ENCODE peak calls at places on chromosome 2, in ten cellular contexts. S, D, O, K, U, C, L, G, Q and W are unnamed samples.

GRCh38 chr2:160516547-160517365 is 23.1 kb upstream of the RBMS1 start:
- ATAC-seq in S (no peak), D (no peak), O (no peak), K (no peak), U (peak; percentile 60), C (no peak), L (no peak), G (no peak), Q (no peak), W (no peak)

GRCh38 chr2:63617360-63617759 is 28.6 kb downstream of the MDH1 start:
- ATAC-seq in S (no peak), D (no peak), O (no peak), K (no peak), U (no peak), C (no peak), L (no peak), G (no peak), Q (no peak), W (no peak)

GRCh38 chr2:201396595-201396994 is 39.5 kb upstream of the FLACC1 start:
- ATAC-seq in S (no peak), D (no peak), O (no peak), K (no peak), U (no peak), C (peak; percentile 92), L (no peak), G (no peak), Q (no peak), W (no peak)

GRCh38 chr2:231933916-231934401 is 7.8 kb upstream of the NPPC start:
- ATAC-seq in S (no peak), D (no peak), O (no peak), K (no peak), U (peak; percentile 54), C (no peak), L (peak; percentile 41), G (no peak), Q (no peak), W (no peak)

GRCh38 chr2:127083819-127084503 is 23.0 kb downstream of the BIN1 start:
- ATAC-seq in S (peak; percentile 70), D (no peak), O (no peak), K (peak; percentile 53), U (peak; percentile 50), C (no peak), L (no peak), G (peak; percentile 62), Q (peak; percentile 13), W (peak; percentile 80)

GRCh38 chr2:134976074-134976702 is 57.6 kb downstream of the CCNT2 start:
- ATAC-seq in S (no peak), D (no peak), O (peak; percentile 51), K (no peak), U (peak; percentile 65), C (no peak), L (peak; percentile 59), G (no peak), Q (no peak), W (no peak)

GRCh38 chr2:173124441-173124840 is 48.8 kb downstream of the MAP3K20 start:
- ATAC-seq in S (no peak), D (peak; percentile 46), O (no peak), K (peak; percentile 54), U (peak; percentile 71), C (no peak), L (no peak), G (no peak), Q (no peak), W (no peak)

GRCh38 chr2:238169021-238169707 is 10.4 kb downstream of the ERFE start:
- ATAC-seq in S (peak; percentile 61), D (peak; percentile 7), O (peak; percentile 40), K (peak; percentile 58), U (peak; percentile 42), C (no peak), L (no peak), G (peak; percentile 37), Q (peak; percentile 72), W (peak; percentile 69)

GRCh38 chr2:167733750-167734149 is 513.6 kb downstream of the STK39 start:
- ATAC-seq in S (no peak), D (no peak), O (no peak), K (no peak), U (no peak), C (no peak), L (peak; percentile 63), G (peak; percentile 87), Q (no peak), W (no peak)

GRCh38 chr2:167726788-167727187 is 520.6 kb downstream of the STK39 start:
- ATAC-seq in S (no peak), D (no peak), O (no peak), K (no peak), U (no peak), C (no peak), L (no peak), G (no peak), Q (no peak), W (no peak)

GRCh38 chr2:167729911-167730310 is 517.5 kb downstream of the STK39 start:
- ATAC-seq in S (no peak), D (no peak), O (no peak), K (no peak), U (peak; percentile 49), C (no peak), L (no peak), G (peak; percentile 42), Q (no peak), W (no peak)

DNA sequence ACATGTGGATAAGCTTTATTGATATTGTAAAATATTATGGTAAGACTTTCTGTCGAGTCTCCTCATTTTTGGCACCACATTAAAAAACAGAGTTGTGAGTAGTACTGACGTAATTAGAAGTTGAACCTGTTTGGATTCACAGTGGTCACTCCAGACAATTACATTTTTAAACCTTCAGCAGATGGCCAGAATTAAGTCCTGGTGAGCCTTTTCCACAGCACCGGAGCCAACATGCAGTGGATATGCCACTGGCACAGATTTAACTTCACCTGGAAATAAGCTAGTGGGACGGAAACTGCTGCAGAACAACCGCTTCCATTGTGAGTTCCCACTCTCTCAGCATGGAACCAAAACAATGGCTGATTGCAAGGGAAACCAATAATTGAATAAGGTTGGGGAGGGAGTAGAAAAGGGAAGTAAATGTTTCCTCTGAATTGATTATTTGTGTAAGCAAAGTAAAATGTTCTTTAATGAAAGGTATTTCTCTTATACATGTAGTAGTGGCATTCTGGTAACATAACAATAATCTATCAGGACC is 515.1 kb downstream of the STK39 start:
- ATAC-seq in S (no peak), D (no peak), O (no peak), K (no peak), U (no peak), C (no peak), L (no peak), G (no peak), Q (no peak), W (no peak)
- H3K27ac ChIP-seq in S (no peak overlapping the region), D (no peak overlapping the region), O (no peak overlapping the region), K (no peak overlapping the region), U (no peak overlapping the region), C (no peak overlapping the region), L (no peak overlapping the region), G (no peak overlapping the region), Q (no peak overlapping the region), W (no peak overlapping the region)

DNA sequence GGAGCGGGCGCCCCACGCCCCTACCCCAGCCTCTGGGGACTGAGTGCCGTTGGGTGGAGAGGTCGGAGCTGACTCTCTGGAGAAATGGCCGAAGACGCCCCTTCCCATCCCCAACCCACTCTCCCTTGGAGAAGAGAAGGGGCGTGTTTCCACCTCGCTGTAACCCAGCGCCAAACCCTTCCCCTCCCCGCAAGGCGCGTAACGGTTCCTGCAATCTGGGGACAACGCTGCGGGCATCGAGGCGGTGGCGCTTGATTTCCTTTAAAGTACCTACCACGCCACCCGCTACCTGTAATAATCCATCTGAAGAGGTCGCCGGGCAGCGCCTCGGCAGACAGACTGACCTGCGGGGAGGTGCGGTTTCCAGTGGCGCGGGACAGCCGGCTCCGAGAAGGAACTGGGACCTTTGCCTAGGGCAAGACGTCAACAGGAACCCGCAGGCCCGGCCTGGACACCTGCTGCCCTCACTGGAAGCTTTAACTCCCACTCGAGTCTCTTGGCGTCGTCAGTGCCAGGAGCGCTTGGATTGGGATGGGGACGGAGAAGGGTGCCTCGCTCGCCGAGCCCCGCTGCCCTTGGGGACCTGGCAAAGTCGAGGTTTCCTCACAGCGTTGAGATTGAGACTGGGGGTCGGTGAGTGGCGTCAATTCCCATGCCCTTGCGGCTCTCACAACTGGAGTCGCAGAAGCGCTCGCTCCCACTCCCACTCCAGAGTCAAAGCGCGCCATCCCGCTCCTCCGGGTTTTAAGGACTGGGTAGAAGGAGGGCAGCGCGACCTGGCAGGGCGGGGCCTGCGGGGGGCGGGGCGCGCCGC is at the start of gene CYP1B1:
- ATAC-seq in S (peak; percentile 65), D (no peak), O (no peak), K (no peak), U (peak; percentile 72), C (peak; percentile 48), L (no peak), G (no peak), Q (no peak), W (no peak)
- TF ChIP-seq POLR2A in S (no peak), D (no peak), O (no peak), K (no peak), U (no peak), C (peak; percentile 66), L (no peak), G (no peak), Q (no peak), W (no peak)

GRCh38 chr2:230717595-230717994 is 5.0 kb downstream of the CAB39 start:
- ATAC-seq in S (no peak), D (no peak), O (no peak), K (no peak), U (no peak), C (no peak), L (no peak), G (no peak), Q (no peak), W (no peak)
- H3K27ac ChIP-seq in S (no peak overlapping the region), D (no peak overlapping the region), O (no peak overlapping the region), K (no peak overlapping the region), U (no peak overlapping the region), C (no peak overlapping the region), L (no peak overlapping the region), G (peak overlapping the region; percentile 59), Q (no peak overlapping the region), W (peak overlapping the region; percentile 2)

GRCh38 chr2:30145826-30146336 is 926 bp upstream of the YPEL5 start:
- ATAC-seq in S (no peak), D (no peak), O (no peak), K (no peak), U (peak; percentile 0), C (no peak), L (no peak), G (no peak), Q (no peak), W (no peak)

GRCh38 chr2:30148850-30149249 is 2.0 kb downstream of the YPEL5 start:
- ATAC-seq in S (no peak), D (no peak), O (no peak), K (no peak), U (no peak), C (no peak), L (no peak), G (no peak), Q (no peak), W (no peak)

GRCh38 chr2:30147715-30148611 is 1.2 kb downstream of the YPEL5 start:
- ATAC-seq in S (peak; percentile 29), D (peak; percentile 28), O (peak; percentile 64), K (peak; percentile 37), U (peak; percentile 46), C (peak; percentile 67), L (peak; percentile 49), G (peak; percentile 40), Q (peak; percentile 28), W (peak; percentile 38)

GRCh38 chr2:30146337-30147195 is at the start of gene YPEL5:
- ATAC-seq in S (peak; percentile 94), D (peak; percentile 95), O (peak; percentile 97), K (peak; percentile 93), U (peak; percentile 96), C (peak; percentile 92), L (peak; percentile 98), G (peak; percentile 93), Q (peak; percentile 94), W (peak; percentile 97)

DNA sequence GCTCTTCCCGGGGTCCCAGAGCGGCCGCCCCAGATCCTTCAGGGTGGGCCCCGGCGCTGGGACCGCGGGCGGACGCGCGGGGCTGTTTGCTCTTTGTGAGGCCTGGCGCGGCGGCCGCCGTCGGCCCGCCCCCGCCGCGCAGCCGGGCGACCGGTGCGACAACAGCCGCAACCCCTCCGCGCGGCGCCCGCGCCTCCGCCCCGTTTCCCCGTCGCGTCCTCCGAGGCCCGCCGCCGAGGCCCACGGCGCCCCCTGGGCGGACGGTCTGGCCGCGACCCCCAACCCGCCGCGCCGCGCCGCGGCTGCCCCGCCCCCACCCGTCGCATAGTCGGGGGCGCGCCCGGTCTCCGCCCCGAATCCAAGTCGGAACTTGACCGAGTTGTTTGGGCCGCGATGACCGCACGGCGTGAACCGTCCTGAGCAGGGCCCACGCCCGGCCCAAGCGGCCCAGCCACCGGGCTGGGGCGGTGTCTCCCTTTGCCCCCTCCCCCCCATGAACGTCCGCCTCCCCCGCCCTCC is 448 bp downstream of the YPEL5 start:
- ATAC-seq in S (peak; percentile 3), D (peak; percentile 16), O (peak; percentile 12), K (peak; percentile 10), U (peak; percentile 13), C (peak; percentile 63), L (peak; percentile 27), G (peak; percentile 34), Q (peak; percentile 15), W (peak; percentile 16)
- TF ChIP-seq POLR2A in S (no peak), D (no peak), O (peak; percentile 4), K (no peak), U (no peak), C (no peak), L (peak; percentile 45), G (no peak), Q (no peak), W (no peak)